ENCODE peak calls at places on chromosomes 6 and 20, in five cellular contexts. C, L, J, U and A are unnamed samples. For H3K4me1, the result is how much of the 10 kb centered on the place peaks cover.

GRCh38 chr6:37365791-37366190 is 12.0 kb downstream of the RNF8 start:
- DNase-seq in L (peak), C (no peak), J (no peak), U (no peak), A (no peak)

GRCh38 chr20:63309261-63310071 is 16.5 kb downstream of the COL20A1 start:
- DNase-seq in J (peak), C (peak), L (no peak), U (peak), A (no peak)

GRCh38 chr6:12024715-12025434 is 12.8 kb downstream of the HIVEP1 start:
- DNase-seq in C (no peak), L (peak), U (no peak), J (no peak), A (no peak)

GRCh38 chr20:22944936-22945335 is 90.2 kb upstream of the SSTR4 start:
- DNase-seq in U (no peak), J (no peak), L (no peak), C (no peak), A (no peak)

GRCh38 chr6:134168580-134169223 is 116.3 kb upstream of the SLC2A12 start:
- DNase-seq in J (no peak), L (no peak), U (no peak), C (no peak), A (no peak)

GRCh38 chr6:43623880-43624785 is 4.9 kb downstream of the GTPBP2 start:
- DNase-seq in J (no peak), U (no peak), L (no peak), C (no peak), A (no peak)

GRCh38 chr6:127302728-127303675 is 36.3 kb downstream of the RNF146 start:
- DNase-seq in U (peak), C (no peak), L (peak), J (peak), A (no peak)

GRCh38 chr20:44911264-44911921 is 1.5 kb downstream of the PABPC1L start:
- DNase-seq in J (peak), U (peak), L (peak), C (peak), A (peak)

GRCh38 chr6:41636803-41637178 is 1.5 kb upstream of the MDFI start:
- DNase-seq in L (peak), C (peak), J (no peak), U (peak), A (peak)

GRCh38 chr20:43840382-43841070 is 74.1 kb upstream of the TOX2 start:
- DNase-seq in J (no peak), U (peak), C (no peak), L (peak), A (no peak)

GRCh38 chr20:22430746-22431168 is 153.6 kb downstream of the FOXA2 start:
- DNase-seq in C (no peak), L (no peak), J (no peak), U (no peak), A (no peak)

GRCh38 chr6:1470040-1470439 is 80.7 kb downstream of the FOXF2 start:
- DNase-seq in U (no peak), J (no peak), L (no peak), C (no peak), A (no peak)

GRCh38 chr6:34053721-34054120 is 92.2 kb downstream of the GRM4 start:
- DNase-seq in J (no peak), U (no peak), L (no peak), C (no peak), A (no peak)

GRCh38 chr6:42294759-42295158 is 77.1 kb upstream of the MRPS10 start:
- DNase-seq in L (peak), U (peak), C (no peak), J (no peak), A (no peak)

GRCh38 chr6:25583906-25584305 is 68.1 kb upstream of the SCGN start:
- DNase-seq in C (no peak), U (no peak), J (no peak), L (no peak), A (no peak)

GRCh38 chr20:25071722-25072121 is 10.2 kb downstream of the VSX1 start:
- DNase-seq in C (no peak), U (no peak), L (no peak), J (peak), A (peak)

GRCh38 chr6:94733066-94733465 is 844.3 kb upstream of the MANEA start:
- DNase-seq in U (no peak), J (no peak), C (no peak), L (no peak), A (no peak)

GRCh38 chr6:13024616-13025015 is 303.7 kb downstream of the TBC1D7 start:
- DNase-seq in J (no peak), U (no peak), L (peak), C (no peak), A (no peak)

GRCh38 chr20:3781153-3781910 is at the start of gene SPEF1:
- DNase-seq in J (peak), C (no peak), U (peak), L (peak), A (no peak)

GRCh38 chr6:19454296-19454998 is 382.7 kb upstream of the ID4 start:
- DNase-seq in C (no peak), U (no peak), J (no peak), L (no peak), A (no peak)

GRCh38 chr20:58598271-58599015 is 52.6 kb upstream of the STX16 start:
- DNase-seq in L (peak), U (no peak), C (no peak), J (no peak), A (no peak)

GRCh38 chr20:53413188-53413631 is 180.4 kb downstream of the ZNF217 start:
- DNase-seq in L (no peak), C (peak), J (no peak), U (peak), A (peak)

GRCh38 chr6:145569140-145569539 is 166.2 kb downstream of the EPM2A start:
- DNase-seq in L (peak), C (no peak), U (no peak), J (no peak), A (no peak)

GRCh38 chr6:52164319-52165094 is 21.7 kb upstream of the IL17A start:
- DNase-seq in L (no peak), J (no peak), C (no peak), U (no peak), A (no peak)

GRCh38 chr20:9401381-9401780 is 113.0 kb upstream of the LAMP5 start:
- DNase-seq in L (no peak), U (no peak), J (no peak), C (no peak), A (no peak)

GRCh38 chr20:25089662-25090061 is 7.7 kb upstream of the VSX1 start:
- DNase-seq in C (no peak), J (no peak), L (no peak), U (no peak), A (no peak)

GRCh38 chr6:114140416-114140815 is 169.5 kb upstream of the HDAC2 start:
- DNase-seq in U (no peak), C (no peak), L (no peak), J (no peak), A (no peak)
- H3K27ac ChIP-seq in U (no peak), C (no peak), L (no peak), J (no peak), A (no peak)

DNA sequence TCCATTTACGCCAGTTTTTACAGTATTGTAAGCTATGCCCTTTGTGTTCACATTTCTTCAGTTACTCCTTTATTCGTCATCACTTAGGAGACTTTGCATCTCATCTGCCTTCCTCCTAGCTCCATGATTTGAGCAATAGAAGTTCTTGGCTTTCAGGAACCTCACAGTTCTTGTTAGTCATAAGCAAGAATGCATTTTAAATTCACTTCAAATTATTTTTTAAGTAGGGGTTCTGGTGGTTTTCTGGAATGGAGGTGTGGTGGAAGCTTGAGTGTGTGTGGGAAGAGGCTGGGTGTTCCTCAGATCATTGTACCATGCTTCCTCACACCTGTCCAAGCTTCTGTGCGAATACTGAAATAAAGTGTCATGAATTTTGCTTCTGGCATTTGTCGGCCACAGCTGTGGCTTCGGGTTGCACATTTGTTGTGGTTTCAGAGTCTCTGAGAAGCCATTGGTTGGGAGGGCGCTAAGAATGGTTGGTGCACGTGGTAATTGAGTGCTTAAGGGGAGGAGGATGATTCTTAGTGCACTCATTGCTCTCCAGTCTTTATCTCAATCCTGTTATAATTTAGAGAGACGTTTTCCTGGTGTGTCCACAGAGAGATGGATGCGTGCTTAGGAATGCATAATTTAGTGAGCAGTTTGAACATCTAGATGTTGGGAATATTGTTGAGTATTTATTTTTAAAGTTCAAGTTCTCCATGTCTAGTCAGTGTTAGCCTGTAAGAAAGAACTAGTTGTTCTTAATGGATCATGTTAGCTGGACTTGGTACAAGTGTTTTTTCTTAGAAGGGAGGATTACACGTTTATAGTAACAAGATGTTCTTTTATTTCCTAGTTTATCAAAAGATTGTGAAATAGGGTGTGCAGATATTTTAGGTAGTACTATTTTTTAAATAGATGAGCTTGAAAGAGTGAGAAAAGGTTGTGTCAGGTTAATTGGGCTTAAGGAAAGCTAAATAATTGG is 31.9 kb downstream of the FOXO3 start:
- DNase-seq in C (no peak), J (no peak), L (peak), U (no peak), A (no peak)
- H3K4me1 ChIP-seq in C (half or more), J (half or more), L (under half), U (under half), A (half or more)

DNA sequence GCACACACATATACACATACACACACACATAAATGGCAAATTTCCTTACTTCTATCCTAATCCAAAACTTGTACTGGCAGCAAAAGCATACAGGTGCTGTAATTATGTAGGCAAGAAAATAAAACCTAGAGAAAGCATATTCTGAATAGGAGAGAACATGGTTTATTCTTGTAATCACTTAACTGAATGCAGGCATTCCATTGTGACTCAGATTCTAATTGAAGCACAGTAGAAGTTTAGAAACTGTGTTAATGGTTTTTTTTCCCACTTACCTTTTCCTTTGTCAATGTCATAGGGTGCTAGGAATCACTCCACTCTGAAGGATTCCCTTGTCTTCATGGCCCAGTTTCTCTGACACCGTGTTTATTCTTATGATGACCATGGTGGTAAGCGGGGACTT is 164.1 kb downstream of the OGFRL1 start:
- DNase-seq in C (no peak), J (no peak), U (no peak), L (no peak), A (no peak)
- H3K4me3 ChIP-seq in C (no peak), J (no peak), U (no peak), L (no peak), A (no peak)

GRCh38 chr6:4130357-4130987 is 4.9 kb downstream of the ECI2 start:
- DNase-seq in L (no peak), J (no peak), U (no peak), C (peak), A (peak)
- H3K27ac ChIP-seq in L (no peak), J (no peak), U (no peak), C (no peak), A (no peak)

GRCh38 chr20:5222919-5223634 is 93.7 kb downstream of the PROKR2 start:
- DNase-seq in C (peak), J (peak), L (peak), U (peak), A (no peak)
- H3K4me1 ChIP-seq in C (under half), J (under half), L (under half), U (under half), A (under half)

GRCh38 chr20:61748376-61748775 is 317.3 kb downstream of the TAF4 start:
- DNase-seq in C (no peak), U (no peak), J (no peak), L (peak), A (no peak)
- H3K4me3 ChIP-seq in C (no peak), U (no peak), J (no peak), L (no peak), A (no peak)

GRCh38 chr20:61830956-61831355 is 234.7 kb downstream of the TAF4 start:
- DNase-seq in L (no peak), C (no peak), U (no peak), J (no peak), A (no peak)
- H3K27ac ChIP-seq in L (no peak), C (no peak), U (no peak), J (no peak), A (no peak)

DNA sequence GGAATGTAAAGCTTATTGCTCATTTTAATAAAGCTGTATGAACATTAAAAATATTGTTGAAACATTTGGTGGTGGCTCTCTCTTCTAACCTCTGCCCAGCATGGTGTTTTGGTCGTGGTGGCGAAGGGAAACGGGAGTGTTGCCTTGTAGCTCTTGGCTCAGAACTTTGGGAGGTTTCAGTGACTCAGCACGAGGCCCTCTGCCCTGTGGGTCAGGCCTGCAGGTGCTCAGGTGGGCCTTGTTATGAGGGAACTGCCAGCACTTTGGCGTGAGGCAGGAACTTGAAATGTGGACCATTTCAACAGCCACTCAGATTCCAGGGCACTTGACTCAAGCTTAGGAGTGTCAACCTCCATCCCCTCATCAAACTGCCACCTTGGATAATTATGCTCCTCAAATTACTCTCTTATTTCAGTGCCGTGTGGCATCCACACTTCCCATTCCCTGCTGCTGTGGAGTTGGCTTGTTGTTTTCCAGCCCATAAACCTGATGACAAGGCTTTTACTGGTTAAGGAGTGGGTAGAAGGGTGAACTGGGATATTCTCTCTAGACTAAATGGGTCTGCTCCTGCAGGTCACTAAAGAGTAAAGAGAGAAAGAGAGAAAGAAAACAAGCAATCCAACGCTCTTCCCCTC is 36.3 kb downstream of the PRDM1 start:
- DNase-seq in U (no peak), L (no peak), J (no peak), C (no peak), A (no peak)
- H3K4me1 ChIP-seq in U (under half), L (under half), J (under half), C (under half), A (under half)